ENCODE peak calls at places on chromosomes 2 and 18, in five cellular contexts. Z is stimulated activated CD4-positive, alpha-beta T cell treated with anti-CD3 and anti-CD28 coated beads, Interleukin-1b, Interleukin-23, amount 100 ng/mL, for 1 hour; J is upper lobe of right lung; V is foreskin keratinocyte; D is Daoy. T is an unnamed sample.

GRCh38 chr2:168705534-168706470 is 96.6 kb upstream of the NOSTRIN start:
- DNase-seq in J (no peak), Z (no peak), V (no peak), D (no peak), T (no peak)

GRCh38 chr2:230706053-230706498 is 6.6 kb upstream of the CAB39 start:
- DNase-seq in V (no peak), D (peak), Z (no peak), J (no peak), T (no peak)

GRCh38 chr2:112048887-112049286 is 6.2 kb upstream of the TMEM87B start:
- DNase-seq in Z (no peak), D (peak), J (no peak), V (no peak), T (peak)

GRCh38 chr2:241724259-241724974 is 10.0 kb upstream of the D2HGDH start:
- DNase-seq in Z (no peak), V (no peak), D (no peak), J (no peak), T (no peak)

GRCh38 chr18:2337552-2338141 is 233.7 kb downstream of the METTL4 start:
- DNase-seq in Z (peak), V (no peak), D (peak), J (no peak), T (no peak)

GRCh38 chr2:215535125-215535668 is 99.3 kb upstream of the FN1 start:
- DNase-seq in J (no peak), V (no peak), Z (no peak), D (no peak), T (no peak)

GRCh38 chr2:20356042-20356441 is 5.4 kb upstream of the PUM2 start:
- DNase-seq in V (peak), D (peak), Z (no peak), J (no peak), T (no peak)

GRCh38 chr2:125855204-125855603 is 800.8 kb upstream of the GYPC start:
- DNase-seq in J (no peak), Z (no peak), D (no peak), V (no peak), T (no peak)

GRCh38 chr2:84894131-84894586 is 11.3 kb upstream of the TMSB10 start:
- DNase-seq in Z (no peak), D (no peak), J (no peak), V (no peak), T (no peak)

GRCh38 chr18:46155652-46156051 is 51.5 kb downstream of the HAUS1 start:
- DNase-seq in J (no peak), V (peak), D (peak), Z (no peak), T (peak)

GRCh38 chr2:98458207-98458606 is 13.5 kb downstream of the INPP4A start:
- DNase-seq in D (peak), Z (no peak), V (no peak), J (no peak), T (no peak)

GRCh38 chr2:201807452-201807980 is 1.2 kb downstream of the CDK15 start:
- DNase-seq in V (no peak), J (no peak), Z (no peak), D (peak), T (no peak)

GRCh38 chr2:96556441-96557330 is 20.1 kb downstream of the ARID5A start:
- DNase-seq in Z (no peak), J (no peak), V (peak), D (peak), T (peak)

GRCh38 chr2:104774631-104775030 is 79.3 kb upstream of the POU3F3 start:
- DNase-seq in D (no peak), V (no peak), J (no peak), Z (no peak), T (no peak)

GRCh38 chr2:161102770-161103450 is 57.3 kb upstream of the TANK start:
- DNase-seq in D (no peak), Z (no peak), J (no peak), V (peak), T (no peak)

GRCh38 chr2:166090900-166091299 is 36.9 kb downstream of the SCN1A start:
- DNase-seq in J (no peak), V (no peak), Z (no peak), D (no peak), T (no peak)

GRCh38 chr2:150767924-150768801 is 280.7 kb upstream of the RND3 start:
- DNase-seq in Z (no peak), J (no peak), V (no peak), D (no peak), T (no peak)

GRCh38 chr18:79393626-79394401 is 1.9 kb upstream of the NFATC1 start:
- DNase-seq in D (peak), J (peak), V (no peak), Z (no peak), T (peak)

GRCh38 chr2:135258193-135258592 is 206.1 kb downstream of the RAB3GAP1 start:
- DNase-seq in J (no peak), Z (no peak), D (no peak), V (no peak), T (no peak)

GRCh38 chr2:118371500-118371899 is 283.2 kb downstream of the INSIG2 start:
- DNase-seq in Z (no peak), J (no peak), V (no peak), D (peak), T (no peak)

GRCh38 chr2:10787176-10787968 is 25.2 kb downstream of the PDIA6 start:
- DNase-seq in V (no peak), D (no peak), J (no peak), Z (no peak), T (no peak)

GRCh38 chr2:196939381-196939780 is 12.9 kb upstream of the PGAP1 start:
- DNase-seq in V (peak), Z (no peak), J (no peak), D (peak), T (no peak)

GRCh38 chr2:231306791-231307440 is 88.6 kb upstream of the B3GNT7 start:
- DNase-seq in J (peak), V (peak), D (peak), Z (no peak), T (no peak)

GRCh38 chr18:45856526-45856925 is 31.1 kb downstream of the SIGLEC15 start:
- DNase-seq in J (no peak), V (no peak), D (no peak), Z (no peak), T (no peak)

GRCh38 chr2:12990523-12990922 is 273.8 kb downstream of the TRIB2 start:
- DNase-seq in D (no peak), V (no peak), Z (no peak), J (no peak), T (no peak)

GRCh38 chr18:9417081-9417841 is 58.1 kb upstream of the RALBP1 start:
- DNase-seq in J (no peak), V (no peak), Z (no peak), D (peak), T (no peak)

GRCh38 chr2:182745061-182745460 is 29.0 kb downstream of the DNAJC10 start:
- DNase-seq in D (no peak), J (no peak), Z (no peak), V (no peak), T (no peak)

GRCh38 chr2:10646153-10646552 is 43.6 kb downstream of the NOL10 start:
- DNase-seq in Z (no peak), V (no peak), J (no peak), D (no peak), T (no peak)

GRCh38 chr2:197137234-197137633 is 173.3 kb downstream of the ANKRD44 start:
- DNase-seq in D (peak), V (no peak), Z (no peak), J (no peak), T (peak)

GRCh38 chr2:188983427-188984101 is 9.4 kb downstream of the COL3A1 start:
- DNase-seq in D (no peak), Z (no peak), V (no peak), J (no peak), T (peak)

GRCh38 chr2:235749121-235749780 is 255.4 kb downstream of the AGAP1 start:
- DNase-seq in V (no peak), Z (no peak), D (no peak), J (no peak), T (no peak)

GRCh38 chr2:230042195-230042594 is 26.5 kb downstream of the SLC16A14 start:
- DNase-seq in V (no peak), J (no peak), Z (no peak), D (no peak), T (no peak)

GRCh38 chr2:85920810-85921545 is 32.2 kb upstream of the ST3GAL5 start:
- DNase-seq in Z (no peak), D (peak), V (no peak), J (no peak), T (no peak)

GRCh38 chr18:30999186-30999585 is 43.4 kb downstream of the DSC3 start:
- DNase-seq in Z (no peak), D (no peak), J (no peak), V (no peak), T (no peak)

GRCh38 chr2:60336442-60337141 is 216.9 kb downstream of the BCL11A start:
- DNase-seq in V (no peak), J (no peak), Z (no peak), D (no peak), T (no peak)

GRCh38 chr2:45028276-45028675 is 19.0 kb upstream of the SIX2 start:
- DNase-seq in Z (no peak), J (no peak), D (no peak), V (no peak), T (no peak)

GRCh38 chr2:159202568-159203071 is 83.9 kb downstream of the WDSUB1 start:
- DNase-seq in Z (no peak), D (peak), V (peak), J (no peak), T (no peak)